ENCODE peak calls at places on chromosomes 3 and 15, in five cellular contexts. P is WERI-Rb-1, R is adrenal gland, U is body of pancreas, E is MM.1S. K is an unnamed sample.

GRCh38 chr3:27713066-27713400 is 9.1 kb downstream of the EOMES start:
- DNase-seq in E (no peak), R (no peak), U (no peak), P (no peak), K (no peak)

GRCh38 chr3:41274944-41275668 is 75.8 kb downstream of the CTNNB1 start:
- DNase-seq in P (no peak), U (no peak), E (no peak), R (no peak), K (no peak)

GRCh38 chr3:195468391-195468776 is 25.6 kb upstream of the ACAP2 start:
- DNase-seq in E (no peak), U (no peak), P (no peak), R (no peak), K (no peak)

GRCh38 chr3:100910986-100911385 is 82.2 kb downstream of the ABI3BP start:
- DNase-seq in R (no peak), P (no peak), E (no peak), U (no peak), K (no peak)

GRCh38 chr3:189860296-189860695 is 229.1 kb downstream of the TP63 start:
- DNase-seq in P (no peak), R (no peak), U (no peak), E (no peak), K (no peak)

GRCh38 chr15:85897207-85897817 is 102.6 kb upstream of the KLHL25 start:
- DNase-seq in P (no peak), U (no peak), R (no peak), E (no peak), K (peak; percentile 9)

GRCh38 chr3:152348436-152349177 is 79.9 kb downstream of the MBNL1 start:
- DNase-seq in P (no peak), E (no peak), U (no peak), R (no peak), K (no peak)

GRCh38 chr3:157388051-157388450 is 48.6 kb upstream of the PTX3 start:
- DNase-seq in R (no peak), P (no peak), E (no peak), U (no peak), K (no peak)

GRCh38 chr3:194267744-194268658 is 83.1 kb downstream of the CPN2 start:
- DNase-seq in R (peak; percentile 58), E (no peak), P (no peak), U (peak; percentile 38), K (no peak)

GRCh38 chr3:123847209-123847608 is 36.9 kb downstream of the MYLK start:
- DNase-seq in R (no peak), U (no peak), E (no peak), P (no peak), K (no peak)
- TF ChIP-seq CTCF in R (no peak), U (no peak), E (no peak), P (no peak), K (no peak)

DNA sequence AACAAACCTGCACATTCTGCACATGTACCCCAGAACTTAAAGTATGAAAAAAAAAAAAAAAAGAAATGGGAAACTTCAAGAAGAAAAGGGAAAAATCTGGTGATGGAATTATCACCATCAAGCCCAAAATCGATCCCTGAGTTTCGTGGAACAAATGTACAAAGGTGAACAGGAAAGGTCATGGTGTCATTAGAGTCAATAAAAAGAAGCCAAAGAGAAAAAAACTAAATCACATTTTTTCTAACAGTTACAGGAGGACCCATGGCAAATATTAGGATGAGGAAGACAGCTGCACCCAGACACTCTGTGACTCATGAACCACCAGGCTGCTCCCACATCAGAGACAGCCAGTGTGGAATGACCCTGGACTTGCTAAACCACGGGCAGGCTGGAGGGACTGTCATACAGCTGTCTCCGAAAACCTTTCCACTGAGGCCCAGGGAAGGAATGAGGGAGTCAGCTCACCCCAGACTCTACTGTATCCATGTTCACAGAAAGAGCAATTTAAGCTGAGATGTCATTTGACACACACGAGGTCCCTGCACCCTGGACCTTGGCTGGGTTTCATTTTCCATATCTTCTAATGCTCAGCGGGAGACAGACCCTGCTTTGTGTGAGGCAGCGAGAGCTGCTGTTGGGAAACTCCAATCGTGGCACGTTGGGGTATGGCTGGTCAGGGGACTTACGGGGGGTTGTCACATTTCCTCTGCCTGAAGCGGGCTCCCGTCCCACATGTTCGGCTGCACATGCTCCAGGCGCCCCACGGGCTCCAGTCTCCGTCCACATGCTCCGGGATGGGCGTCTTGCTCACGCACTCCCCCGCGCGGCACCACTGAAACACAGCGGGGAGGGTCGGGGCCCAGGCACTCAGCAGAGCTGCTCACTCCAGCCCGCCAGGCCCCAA is 210.2 kb downstream of the ADAMTS17 start:
- DNase-seq in U (peak; percentile 55), P (no peak), E (peak; percentile 55), R (peak; percentile 69), K (peak; percentile 23)
- TF ChIP-seq CTCF in U (peak; percentile 47), P (no peak), E (peak; percentile 55), R (peak; percentile 46), K (peak; percentile 30)

GRCh38 chr3:75192065-75192658 is 472.0 kb upstream of the FRG2C start:
- DNase-seq in E (peak; percentile 70), P (peak; percentile 56), R (peak; percentile 20), U (peak; percentile 43), K (peak; percentile 68)
- TF ChIP-seq CTCF in E (peak; percentile 91), P (peak; percentile 77), R (peak; percentile 71), U (peak; percentile 63), K (peak; percentile 82)

GRCh38 chr3:50674349-50675178 is at the start of gene DOCK3:
- DNase-seq in U (peak; percentile 61), E (peak; percentile 79), P (peak; percentile 57), R (peak; percentile 32), K (peak; percentile 57)

GRCh38 chr3:50672656-50673055 is 2.1 kb upstream of the DOCK3 start:
- DNase-seq in R (no peak), E (no peak), U (no peak), P (no peak), K (no peak)

GRCh38 chr3:50673937-50674336 is 790 bp upstream of the DOCK3 start:
- DNase-seq in U (no peak), R (no peak), E (no peak), P (no peak), K (no peak)

GRCh38 chr3:50676031-50676705 is 1.4 kb downstream of the DOCK3 start:
- DNase-seq in R (no peak), P (no peak), U (no peak), E (no peak), K (no peak)

GRCh38 chr3:50675179-50676030 is 678 bp downstream of the DOCK3 start:
- DNase-seq in E (peak; percentile 36), U (peak; percentile 21), R (no peak), P (peak; percentile 79), K (peak; percentile 67)
- TF ChIP-seq CTCF in E (peak; percentile 35), U (no peak), R (peak; percentile 51), P (peak; percentile 70), K (peak; percentile 75)

DNA sequence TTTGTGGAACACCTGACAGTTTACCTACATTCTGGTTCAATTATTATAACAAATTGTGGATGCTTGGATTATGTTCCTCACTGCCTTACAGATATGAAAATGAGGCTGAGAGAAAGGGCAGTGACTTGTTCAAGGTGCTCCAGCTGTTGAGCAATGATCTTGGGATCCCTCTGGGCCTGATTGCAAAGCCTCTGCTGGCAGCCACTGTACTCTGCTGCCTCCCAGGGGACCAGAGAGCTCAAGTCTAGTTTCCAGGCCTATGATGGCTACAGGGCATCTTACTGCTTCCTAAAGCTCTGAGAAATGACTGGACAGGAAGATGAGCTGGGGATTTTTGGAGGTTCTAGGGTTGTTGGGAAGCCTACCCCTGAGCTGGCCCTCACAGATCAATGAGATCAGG is 2.3 kb upstream of the SHC4 start:
- DNase-seq in P (peak; percentile 47), U (no peak), E (no peak), R (no peak), K (no peak)
- TF ChIP-seq CTCF in P (peak; percentile 61), U (no peak), E (peak; percentile 28), R (no peak), K (no peak)

DNA sequence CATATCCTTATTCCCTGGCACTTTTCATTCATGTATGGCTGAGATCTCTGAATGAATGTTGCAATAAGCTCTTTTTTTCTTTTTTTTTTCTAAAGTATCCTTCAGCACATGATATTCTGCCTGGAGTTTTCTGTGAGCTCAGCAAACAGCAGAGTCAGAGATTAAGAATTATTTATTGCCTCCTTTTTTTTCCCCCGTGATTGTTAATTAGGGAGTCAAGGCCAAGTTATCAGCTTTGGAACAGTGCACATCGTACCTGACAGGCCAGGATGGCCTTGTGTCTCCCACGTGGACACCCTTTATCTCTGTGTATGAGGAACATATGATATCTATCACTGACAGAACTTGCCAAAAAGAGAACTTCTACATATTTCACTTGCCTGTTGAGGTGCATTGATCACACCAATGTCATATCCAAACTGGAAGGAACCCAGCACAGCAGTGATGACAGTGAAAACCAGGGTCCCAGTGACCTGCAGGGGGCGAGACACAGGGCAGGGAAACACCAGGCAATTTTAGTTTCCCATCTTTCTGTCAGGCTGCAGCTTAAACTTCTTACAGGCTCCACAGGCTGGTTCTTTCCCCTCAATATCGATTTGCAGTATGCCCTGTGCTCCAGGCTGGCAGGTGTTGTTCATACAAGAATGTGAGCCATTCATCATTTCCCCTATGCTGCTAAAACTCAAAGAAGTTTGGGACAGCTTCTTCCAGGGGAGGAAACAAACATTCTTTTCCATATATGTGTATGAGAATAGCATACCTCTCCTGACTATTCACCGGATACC is 8.2 kb downstream of the SLC2A2 start:
- DNase-seq in P (no peak), E (no peak), R (peak; percentile 17), U (peak; percentile 12), K (peak; percentile 3)
- TF ChIP-seq CTCF in P (peak; percentile 68), E (peak; percentile 15), R (no peak), U (peak; percentile 20), K (peak; percentile 50)

GRCh38 chr3:8503461-8503860 is 1.8 kb downstream of the LMCD1 start:
- DNase-seq in P (no peak), R (no peak), U (no peak), E (no peak), K (no peak)

GRCh38 chr3:8500208-8500961 is 1.2 kb upstream of the LMCD1 start:
- DNase-seq in E (no peak), R (no peak), U (peak; percentile 73), P (peak; percentile 49), K (peak; percentile 25)

GRCh38 chr3:8499181-8499611 is 2.4 kb upstream of the LMCD1 start:
- DNase-seq in U (peak; percentile 62), E (no peak), R (no peak), P (no peak), K (peak; percentile 18)

GRCh38 chr3:8500966-8501365 is 657 bp upstream of the LMCD1 start:
- DNase-seq in P (no peak), R (no peak), U (no peak), E (no peak), K (no peak)

GRCh38 chr3:8501388-8502131 is at the start of gene LMCD1:
- DNase-seq in R (peak; percentile 96), U (peak; percentile 96), P (peak; percentile 96), E (peak; percentile 6), K (peak; percentile 87)
- TF ChIP-seq CTCF in R (no peak), U (peak; percentile 49), P (no peak), E (no peak), K (no peak)

DNA sequence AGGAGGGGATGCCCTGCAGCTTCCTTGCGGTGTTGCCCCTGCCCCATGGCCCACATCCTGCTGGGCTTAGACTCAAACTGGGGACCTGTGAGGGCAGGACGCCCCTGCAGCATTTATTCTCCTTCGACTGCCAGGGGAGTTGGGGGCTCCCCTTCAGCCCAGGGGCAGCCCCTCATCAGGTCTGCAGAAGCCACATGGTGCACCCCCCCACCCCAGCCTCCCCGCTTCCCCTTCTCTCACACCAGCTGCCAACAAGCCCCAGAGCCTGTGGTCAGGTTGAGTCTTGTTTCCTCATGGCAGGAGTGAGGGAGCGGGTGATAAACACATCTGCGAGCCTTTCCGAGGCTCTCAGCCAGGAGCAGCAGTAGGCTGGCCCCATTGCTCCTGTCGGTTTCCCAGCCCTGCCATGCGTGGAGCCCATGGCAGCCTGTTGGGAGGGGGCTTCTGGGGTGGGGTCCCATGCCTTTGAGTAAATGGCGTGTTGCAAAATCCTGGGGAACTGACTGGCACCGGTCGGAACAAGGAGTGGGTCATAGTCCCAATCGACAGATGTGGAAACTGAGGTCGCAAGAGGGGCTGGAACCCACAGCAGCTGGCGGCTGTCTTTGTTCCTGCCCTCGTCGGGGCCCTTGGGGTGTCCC is 27.8 kb downstream of the WNT7A start:
- DNase-seq in P (no peak), E (no peak), R (no peak), U (no peak), K (no peak)
- TF ChIP-seq CTCF in P (no peak), E (no peak), R (no peak), U (no peak), K (no peak)